ENCODE peak calls at places on chromosomes 16 and 17, in nine cellular contexts. G is transverse colon, F is right lobe of liver, W is mammary epithelial cell, B is brain microvascular endothelial cell, R is ovary, U is tibial nerve, C is heart right ventricle, P is lung. L is an unnamed sample. For H3K36me3, the result is how much of the 10 kb centered on the place peaks cover.

GRCh38 chr17:27560668-27561067 is 70.3 kb upstream of the LGALS9 start:
- DNase-seq in U (no peak), B (no peak), W (no peak), G (peak), P (peak), F (no peak), R (peak), C (no peak), L (no peak)

GRCh38 chr17:14833201-14833773 is 431.8 kb downstream of the PMP22 start:
- DNase-seq in G (no peak), W (peak), B (peak), P (no peak), U (no peak), C (no peak), F (no peak), R (no peak), L (no peak)

GRCh38 chr16:1831537-1832075 is 4.6 kb downstream of the FAHD1 start:
- DNase-seq in U (no peak), W (no peak), C (no peak), B (no peak), P (no peak), F (no peak), R (no peak), G (no peak), L (no peak)

GRCh38 chr17:8632087-8632486 is 1.6 kb upstream of the MYH10 start:
- DNase-seq in B (no peak), W (no peak), U (no peak), C (no peak), P (no peak), R (peak), F (no peak), G (no peak), L (no peak)

GRCh38 chr17:42683407-42684031 is 1.2 kb downstream of the CNTNAP1 start:
- DNase-seq in C (no peak), R (peak), F (no peak), G (peak), W (no peak), U (no peak), B (no peak), P (no peak), L (no peak)

GRCh38 chr16:69890114-69890890 is 60.8 kb upstream of the CLEC18A start:
- DNase-seq in R (peak), P (no peak), C (peak), F (no peak), G (peak), W (peak), U (peak), B (no peak), L (no peak)

GRCh38 chr17:80649200-80649644 is 104.6 kb downstream of the RPTOR start:
- DNase-seq in P (no peak), W (peak), R (no peak), B (no peak), U (no peak), G (no peak), C (no peak), F (no peak), L (no peak)

GRCh38 chr17:4658478-4659305 is 17.2 kb upstream of the ALOX15 start:
- DNase-seq in C (no peak), F (no peak), R (no peak), P (no peak), G (no peak), W (peak), U (no peak), B (peak), L (no peak)

GRCh38 chr17:78839762-78840529 is 668 bp downstream of the USP36 start:
- DNase-seq in W (peak), B (peak), R (peak), U (no peak), P (peak), F (peak), C (no peak), G (peak), L (peak)

GRCh38 chr16:4081577-4082021 is 34.6 kb downstream of the ADCY9 start:
- DNase-seq in F (no peak), G (no peak), W (no peak), C (no peak), R (peak), P (no peak), B (peak), U (no peak), L (no peak)

GRCh38 chr16:2854700-2855309 is 3.2 kb downstream of the PRSS22 start:
- DNase-seq in F (no peak), W (no peak), R (no peak), G (no peak), U (no peak), B (no peak), P (no peak), C (no peak), L (no peak)

GRCh38 chr17:56653877-56654276 is 60.4 kb downstream of the NOG start:
- DNase-seq in F (no peak), P (peak), C (no peak), G (no peak), B (peak), U (no peak), W (peak), R (no peak), L (peak)

GRCh38 chr17:30513346-30513745 is 36.1 kb downstream of the GOSR1 start:
- DNase-seq in F (no peak), U (no peak), W (no peak), B (peak), G (no peak), C (no peak), P (no peak), R (no peak), L (no peak)

GRCh38 chr17:39679521-39680192 is 8.2 kb downstream of the PGAP3 start:
- DNase-seq in G (no peak), F (peak), P (no peak), R (no peak), B (no peak), W (no peak), C (no peak), U (no peak), L (no peak)

GRCh38 chr17:12592941-12593340 is 72.7 kb upstream of the MYOCD start:
- DNase-seq in G (no peak), P (no peak), B (no peak), F (no peak), W (no peak), U (no peak), R (no peak), C (no peak), L (no peak)

GRCh38 chr16:31141489-31142108 is 6.1 kb upstream of the PRSS8 start:
- DNase-seq in P (no peak), F (no peak), B (peak), W (peak), U (no peak), R (peak), C (no peak), G (no peak), L (no peak)

GRCh38 chr17:80125656-80126448 is 21.1 kb downstream of the EIF4A3 start:
- DNase-seq in U (no peak), B (no peak), C (no peak), P (no peak), F (no peak), R (no peak), G (no peak), W (no peak), L (no peak)

GRCh38 chr17:7767425-7768021 is 50.0 kb downstream of the DNAH2 start:
- DNase-seq in G (no peak), P (peak), W (no peak), U (no peak), C (no peak), F (no peak), R (no peak), B (no peak), L (no peak)

GRCh38 chr17:55056530-55056929 is 88.0 kb downstream of the STXBP4 start:
- DNase-seq in W (no peak), R (no peak), P (peak), G (no peak), F (no peak), C (no peak), B (no peak), U (no peak), L (no peak)

GRCh38 chr16:51773491-51773890 is 622.4 kb upstream of the SALL1 start:
- DNase-seq in R (no peak), C (no peak), P (no peak), G (no peak), F (no peak), W (no peak), B (no peak), U (no peak), L (no peak)

GRCh38 chr17:31510273-31511175 is 119.0 kb downstream of the RAB11FIP4 start:
- DNase-seq in C (peak), W (no peak), F (no peak), P (no peak), B (no peak), U (no peak), G (no peak), R (no peak), L (no peak)

DNA sequence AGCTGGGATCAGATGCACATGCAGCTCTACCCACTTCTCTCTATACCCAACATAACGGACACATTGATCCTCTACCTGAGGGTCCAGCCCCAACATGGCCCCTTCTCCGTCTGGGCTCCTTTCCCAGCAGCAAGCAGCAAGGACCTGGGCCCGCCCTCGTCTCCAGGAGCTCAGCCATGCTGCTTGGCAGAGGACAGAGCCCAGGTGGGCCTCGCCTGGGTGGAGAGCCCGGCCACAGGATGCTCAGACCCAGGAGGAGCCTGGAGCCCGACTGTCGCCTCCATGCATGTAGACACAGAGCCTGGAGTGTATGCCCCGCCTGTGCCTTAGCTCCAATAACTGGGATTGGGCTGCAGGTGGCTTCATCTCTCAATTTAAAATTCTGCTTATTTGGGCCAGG is 57.0 kb downstream of the CCDC57 start:
- DNase-seq in F (no peak), W (no peak), U (no peak), B (no peak), P (no peak), C (no peak), G (no peak), R (no peak), L (no peak)
- H3K4me3 ChIP-seq in F (no peak), W (no peak), U (no peak), B (no peak), P (no peak), C (no peak), G (no peak), R (no peak), L (no peak)

DNA sequence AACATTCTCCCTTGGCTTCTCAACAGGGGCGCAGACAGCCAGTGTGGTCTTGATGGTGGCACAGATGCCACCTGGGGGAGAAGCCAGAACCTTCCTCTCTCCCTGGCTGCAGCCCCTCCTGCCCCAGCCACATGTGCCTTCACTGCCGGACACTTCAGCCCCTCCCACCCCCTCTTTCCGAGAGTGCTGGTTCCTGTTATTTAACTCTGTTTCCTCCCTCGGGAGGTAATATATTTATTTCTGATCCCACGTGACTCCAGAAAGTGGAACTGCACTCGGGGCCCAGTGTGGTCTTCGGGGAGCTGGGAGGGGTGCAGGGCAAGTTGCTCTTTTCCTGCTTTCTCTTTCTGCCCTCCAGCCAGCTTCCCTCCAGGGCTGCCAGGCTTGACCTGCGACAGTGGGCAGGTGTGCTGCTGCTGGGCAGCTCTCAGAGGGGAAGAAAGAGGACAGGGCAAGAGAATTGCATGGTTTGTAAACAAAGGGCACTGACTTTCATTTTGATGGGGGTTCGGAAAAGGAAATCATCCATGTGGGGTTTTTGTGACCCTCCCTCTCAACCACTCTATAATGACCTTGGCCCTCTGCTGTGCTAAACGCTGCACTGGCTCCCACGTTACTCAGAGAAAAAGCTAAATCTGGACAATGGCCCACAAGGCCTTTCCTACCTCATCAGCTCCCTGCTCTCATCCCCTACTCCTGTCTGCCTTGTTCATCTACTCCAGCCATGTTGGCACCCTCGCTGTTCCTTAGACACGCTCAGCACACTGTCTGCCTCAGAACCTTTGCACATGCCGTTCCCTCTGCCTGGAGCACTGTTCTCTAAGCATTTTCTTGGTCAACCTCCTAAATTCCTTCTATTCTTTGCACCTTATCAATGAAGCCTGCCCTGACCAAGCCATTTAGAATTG is 8.2 kb upstream of the CIITA start:
- DNase-seq in C (peak), P (no peak), W (no peak), G (peak), B (no peak), F (peak), R (no peak), U (peak), L (peak)
- H3K36me3 ChIP-seq in C (under half), P (under half), W (under half), G (under half), B (under half), F (under half), R (under half), U (under half), L (under half)

GRCh38 chr16:89922884-89923639 is at the start of gene TUBB3:
- DNase-seq in W (peak), C (peak), B (peak), F (no peak), G (peak), R (peak), U (no peak), P (peak), L (peak)

GRCh38 chr16:89924925-89925307 is 1.8 kb downstream of the TUBB3 start:
- DNase-seq in C (no peak), G (no peak), B (no peak), W (no peak), P (no peak), F (no peak), R (no peak), U (no peak), L (no peak)

GRCh38 chr16:89924298-89924924 is 1.3 kb downstream of the TUBB3 start:
- DNase-seq in F (no peak), W (peak), U (no peak), B (no peak), C (no peak), G (no peak), P (no peak), R (no peak), L (no peak)

GRCh38 chr16:89923640-89924297 is 627 bp downstream of the TUBB3 start:
- DNase-seq in R (no peak), G (no peak), W (no peak), P (no peak), C (no peak), B (no peak), F (no peak), U (no peak), L (no peak)

DNA sequence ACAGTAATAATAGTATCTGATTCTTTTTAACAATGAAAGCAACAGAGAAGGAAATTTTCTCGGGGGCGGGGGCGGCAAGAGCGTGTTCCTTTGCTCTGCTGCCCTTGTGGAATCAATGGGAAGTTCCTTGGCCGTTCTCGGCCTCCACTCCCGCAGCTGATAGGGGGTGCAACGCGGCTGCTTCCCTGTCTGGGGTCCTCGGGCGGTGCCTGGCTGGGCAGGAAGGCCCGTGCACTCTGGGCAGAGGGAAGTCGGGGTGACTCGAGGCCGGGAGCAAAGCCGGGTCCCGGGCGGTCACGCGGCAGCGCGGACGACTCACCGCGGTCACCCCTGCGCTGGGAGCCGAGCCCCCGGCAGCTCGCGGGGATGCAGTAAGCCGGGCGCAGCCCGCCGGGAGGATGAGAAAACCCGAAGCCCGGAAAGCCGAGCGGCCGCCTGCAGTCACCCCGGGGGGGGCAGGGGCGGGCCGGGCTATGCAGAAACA is 2.5 kb downstream of the TUBB3 start:
- DNase-seq in B (no peak), U (no peak), W (no peak), G (no peak), R (no peak), P (no peak), C (no peak), F (no peak), L (no peak)
- TF ChIP-seq CTCF in B (peak), U (no peak), W (no peak), G (no peak), R (no peak), P (no peak), C (no peak), F (no peak), L (no peak)

GRCh38 chr16:81360135-81360534 is 45.4 kb downstream of the GAN start:
- DNase-seq in B (no peak), U (no peak), W (no peak), C (no peak), P (no peak), F (no peak), R (no peak), G (no peak), L (no peak)
- H3K4me3 ChIP-seq in B (no peak), U (no peak), W (no peak), C (no peak), P (no peak), F (no peak), R (no peak), G (no peak), L (no peak)

DNA sequence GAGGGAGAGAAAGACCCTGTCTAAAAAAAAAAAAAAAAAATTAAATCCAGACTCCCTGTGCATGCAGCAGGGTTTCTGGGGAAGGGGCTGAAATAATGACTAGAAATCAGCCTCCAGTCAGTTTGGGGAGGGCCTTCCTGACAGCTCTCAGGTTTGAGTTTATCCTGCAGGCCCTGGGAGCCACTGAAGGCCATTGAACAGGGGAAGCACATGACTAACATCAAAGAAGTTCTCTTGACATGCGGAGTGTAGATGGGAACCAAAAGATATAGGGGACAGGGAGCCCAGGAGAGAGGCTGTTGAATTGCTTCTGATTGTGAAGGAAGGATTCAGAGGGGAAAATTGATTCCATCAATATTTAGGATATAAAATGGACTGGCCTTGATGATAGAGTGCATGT is 2.8 kb upstream of the RABEP2 start:
- DNase-seq in G (no peak), P (no peak), U (no peak), F (no peak), C (no peak), W (no peak), R (no peak), B (no peak), L (no peak)
- H3K36me3 ChIP-seq in G (under half), P (under half), U (under half), F (under half), C (under half), W (under half), R (under half), B (under half), L (under half)

L was measured in GM06990.